ENCODE peak calls at places on chromosomes 11 and 22, in ten cellular contexts. A is BE2C, Q is hepatocyte, B is mesenchymal stem cell, D is thoracic aorta, J is MG63, L is WERI-Rb-1, Z is PC-3, M is brain microvascular endothelial cell, F is neuronal stem cell. K is an unnamed sample. For H3K27me3, the result is how much of the 10 kb centered on the place peaks cover.

GRCh38 chr11:7332962-7333361 is 81.3 kb downstream of the SYT9 start:
- DNase-seq in A (peak), Q (no peak), B (no peak), D (no peak), J (no peak), L (no peak), Z (no peak), M (no peak), F (no peak), K (no peak)

GRCh38 chr11:92834296-92835020 is 135.0 kb upstream of the MTNR1B start:
- DNase-seq in A (no peak), Q (no peak), B (no peak), D (no peak), J (no peak), L (no peak), Z (no peak), M (no peak), F (no peak), K (no peak)

GRCh38 chr11:77473001-77473800 is 693 bp downstream of the PAK1 start:
- DNase-seq in A (peak), Q (peak), B (peak), D (no peak), J (peak), L (peak), Z (peak), M (no peak), F (peak), K (no peak)

GRCh38 chr11:19187101-19187500 is 14.7 kb downstream of the CSRP3 start:
- DNase-seq in A (no peak), Q (no peak), B (peak), D (no peak), J (no peak), L (no peak), Z (no peak), M (no peak), F (no peak), K (no peak)

GRCh38 chr11:113375402-113375801 is 12.2 kb upstream of the ANKK1 start:
- DNase-seq in A (no peak), Q (no peak), B (no peak), D (no peak), J (no peak), L (no peak), Z (no peak), M (no peak), F (no peak), K (no peak)

GRCh38 chr11:2800655-2801531 is 84.7 kb downstream of the CDKN1C start:
- DNase-seq in A (peak), Q (no peak), B (no peak), D (no peak), J (no peak), L (no peak), Z (no peak), M (no peak), F (no peak), K (peak)

GRCh38 chr22:27881404-27881803 is 37.7 kb downstream of the PITPNB start:
- DNase-seq in A (no peak), Q (no peak), B (peak), D (no peak), J (peak), L (no peak), Z (no peak), M (no peak), F (no peak), K (peak)

GRCh38 chr11:130428271-130428670 is at the start of gene ADAMTS8:
- DNase-seq in A (no peak), Q (no peak), B (no peak), D (no peak), J (no peak), L (peak), Z (no peak), M (no peak), F (no peak), K (no peak)

GRCh38 chr22:23745780-23746179 is 5.1 kb downstream of the ZNF70 start:
- DNase-seq in A (no peak), Q (no peak), B (no peak), D (no peak), J (no peak), L (no peak), Z (no peak), M (no peak), F (no peak), K (no peak)

GRCh38 chr11:134652586-134653255 is 240.7 kb upstream of the B3GAT1 start:
- DNase-seq in A (no peak), Q (no peak), B (no peak), D (no peak), J (no peak), L (no peak), Z (no peak), M (no peak), F (no peak), K (no peak)

GRCh38 chr11:125903753-125904659 is at the start of gene DDX25:
- DNase-seq in A (peak), Q (peak), B (no peak), D (no peak), J (no peak), L (no peak), Z (no peak), M (no peak), F (peak), K (peak)

GRCh38 chr11:134638796-134639540 is 226.9 kb upstream of the B3GAT1 start:
- DNase-seq in A (no peak), Q (no peak), B (no peak), D (no peak), J (no peak), L (no peak), Z (no peak), M (no peak), F (no peak), K (peak)

GRCh38 chr11:57712256-57713150 is at the start of gene TMX2:
- DNase-seq in A (peak), Q (peak), B (peak), D (peak), J (peak), L (peak), Z (peak), M (peak), F (peak), K (peak)

GRCh38 chr11:10514210-10514609 is 26.8 kb downstream of the RNF141 start:
- DNase-seq in A (no peak), Q (no peak), B (peak), D (no peak), J (no peak), L (no peak), Z (peak), M (no peak), F (no peak), K (no peak)

GRCh38 chr22:20319041-20319744 is 667 bp downstream of the DGCR6L start:
- DNase-seq in A (peak), Q (no peak), B (peak), D (no peak), J (no peak), L (peak), Z (no peak), M (no peak), F (no peak), K (no peak)

GRCh38 chr22:38866399-38867123 is 5.5 kb downstream of the CBX6 start:
- DNase-seq in A (peak), Q (peak), B (no peak), D (no peak), J (no peak), L (peak), Z (no peak), M (no peak), F (no peak), K (no peak)

GRCh38 chr11:124656759-124657627 is 16.5 kb downstream of the SIAE start:
- DNase-seq in A (peak), Q (no peak), B (peak), D (no peak), J (no peak), L (peak), Z (no peak), M (peak), F (no peak), K (no peak)

GRCh38 chr11:16605440-16605970 is 132.9 kb upstream of the C11orf58 start:
- DNase-seq in A (no peak), Q (peak), B (peak), D (no peak), J (no peak), L (no peak), Z (no peak), M (peak), F (peak), K (no peak)

GRCh38 chr22:28909375-28909774 is 26.0 kb downstream of the ZNRF3 start:
- DNase-seq in A (no peak), Q (no peak), B (no peak), D (no peak), J (no peak), L (no peak), Z (no peak), M (peak), F (no peak), K (no peak)

GRCh38 chr22:23279781-23280180 is 99.5 kb downstream of the BCR start:
- DNase-seq in A (no peak), Q (no peak), B (no peak), D (no peak), J (no peak), L (no peak), Z (no peak), M (no peak), F (no peak), K (no peak)

GRCh38 chr11:69417211-69418085 is 64.0 kb upstream of the LINC01488 start:
- DNase-seq in A (no peak), Q (no peak), B (no peak), D (no peak), J (no peak), L (no peak), Z (no peak), M (no peak), F (no peak), K (no peak)

GRCh38 chr11:803770-804598 is 1.0 kb downstream of the PIDD1 start:
- DNase-seq in A (no peak), Q (no peak), B (peak), D (no peak), J (no peak), L (peak), Z (no peak), M (no peak), F (no peak), K (no peak)
- H3K4me3 ChIP-seq in A (peak), Q (no peak), B (peak), D (peak), J (peak), L (peak), Z (peak), M (peak), F (peak), K (peak)

DNA sequence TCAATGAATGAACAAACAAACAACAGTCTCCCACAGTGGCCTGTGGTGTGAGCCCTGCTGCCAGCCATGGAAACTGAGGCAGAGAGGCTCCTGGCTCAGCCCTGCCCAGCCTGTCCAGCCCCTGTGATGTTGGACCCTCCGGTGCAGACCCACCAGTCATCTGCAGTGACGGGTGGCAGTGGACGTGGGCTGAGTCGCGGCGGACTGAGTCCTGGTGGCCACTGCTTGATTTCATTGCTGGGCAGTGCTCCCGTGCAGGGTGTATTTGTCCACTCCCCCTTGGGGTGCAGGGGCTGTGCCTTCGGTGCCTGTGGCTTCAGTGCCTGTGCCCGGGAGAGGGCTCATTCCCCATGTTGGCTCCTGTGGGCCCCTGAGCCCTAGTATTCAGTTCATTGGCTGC is 31.9 kb upstream of the MUC5AC start:
- DNase-seq in A (no peak), Q (no peak), B (no peak), D (no peak), J (no peak), L (no peak), Z (no peak), M (no peak), F (no peak), K (no peak)
- H3K27me3 ChIP-seq in A (under half), Q (under half), B (half or more), D (under half), J (under half), L (under half), Z (under half), M (under half), F (under half), K (under half)

DNA sequence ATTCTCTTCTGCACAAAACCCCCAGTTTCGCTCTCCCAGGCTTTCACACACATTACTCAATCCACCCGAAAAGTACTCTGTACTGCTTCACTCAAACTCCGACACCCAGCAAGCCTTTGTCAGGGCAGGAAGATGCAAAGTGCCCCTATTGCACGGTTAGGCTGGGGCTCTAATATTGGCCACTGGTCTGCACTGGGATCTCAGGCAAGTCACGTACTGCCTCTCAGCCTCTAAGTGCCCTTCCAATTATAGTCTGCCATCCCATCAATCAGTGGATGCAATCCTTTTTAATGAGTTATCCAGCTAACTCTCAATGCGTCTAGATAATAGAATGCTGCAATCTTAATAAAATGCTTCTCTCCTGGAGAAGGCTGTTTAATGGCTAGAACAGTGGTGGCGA is 37.1 kb downstream of the CLMP start:
- DNase-seq in A (no peak), Q (no peak), B (no peak), D (no peak), J (no peak), L (no peak), Z (no peak), M (no peak), F (no peak), K (no peak)
- H3K4me3 ChIP-seq in A (no peak), Q (no peak), B (no peak), D (no peak), J (no peak), L (no peak), Z (no peak), M (no peak), F (no peak), K (no peak)

DNA sequence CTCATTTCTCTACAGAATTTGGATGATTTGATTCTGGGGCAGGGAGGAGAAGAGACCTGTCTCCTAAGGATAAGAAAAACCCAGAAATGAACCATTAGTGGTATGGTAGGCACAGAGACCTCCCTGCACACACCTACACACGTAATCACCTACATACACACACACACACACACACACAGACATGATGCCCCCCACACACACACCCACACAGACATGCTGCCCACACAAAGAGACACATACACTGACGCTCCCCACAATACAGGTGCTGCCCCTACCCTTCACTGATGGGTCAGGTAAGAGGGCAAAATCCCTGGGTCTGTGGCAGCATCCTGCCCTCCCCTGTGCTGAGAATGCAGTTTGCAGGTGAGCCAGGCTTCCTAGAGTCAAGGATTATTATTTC is 1.1 kb upstream of the SYT7 start:
- DNase-seq in A (no peak), Q (no peak), B (no peak), D (no peak), J (no peak), L (no peak), Z (no peak), M (no peak), F (no peak), K (no peak)
- H3K27me3 ChIP-seq in A (under half), Q (under half), B (under half), D (under half), J (under half), L (under half), Z (under half), M (under half), F (half or more), K (under half)

GRCh38 chr11:74460481-74461154 is 6.7 kb downstream of the KCNE3 start:
- DNase-seq in A (no peak), Q (no peak), B (no peak), D (no peak), J (no peak), L (no peak), Z (peak), M (peak), F (no peak), K (no peak)
- H3K4me3 ChIP-seq in A (no peak), Q (no peak), B (no peak), D (peak), J (no peak), L (no peak), Z (no peak), M (no peak), F (no peak), K (no peak)

GRCh38 chr11:120647681-120648080 is 136.1 kb downstream of the GRIK4 start:
- DNase-seq in A (no peak), Q (no peak), B (no peak), D (no peak), J (no peak), L (no peak), Z (no peak), M (no peak), F (no peak), K (no peak)
- H3K27me3 ChIP-seq in A (under half), Q (under half), B (half or more), D (under half), J (under half), L (under half), Z (half or more), M (under half), F (half or more), K (under half)

DNA sequence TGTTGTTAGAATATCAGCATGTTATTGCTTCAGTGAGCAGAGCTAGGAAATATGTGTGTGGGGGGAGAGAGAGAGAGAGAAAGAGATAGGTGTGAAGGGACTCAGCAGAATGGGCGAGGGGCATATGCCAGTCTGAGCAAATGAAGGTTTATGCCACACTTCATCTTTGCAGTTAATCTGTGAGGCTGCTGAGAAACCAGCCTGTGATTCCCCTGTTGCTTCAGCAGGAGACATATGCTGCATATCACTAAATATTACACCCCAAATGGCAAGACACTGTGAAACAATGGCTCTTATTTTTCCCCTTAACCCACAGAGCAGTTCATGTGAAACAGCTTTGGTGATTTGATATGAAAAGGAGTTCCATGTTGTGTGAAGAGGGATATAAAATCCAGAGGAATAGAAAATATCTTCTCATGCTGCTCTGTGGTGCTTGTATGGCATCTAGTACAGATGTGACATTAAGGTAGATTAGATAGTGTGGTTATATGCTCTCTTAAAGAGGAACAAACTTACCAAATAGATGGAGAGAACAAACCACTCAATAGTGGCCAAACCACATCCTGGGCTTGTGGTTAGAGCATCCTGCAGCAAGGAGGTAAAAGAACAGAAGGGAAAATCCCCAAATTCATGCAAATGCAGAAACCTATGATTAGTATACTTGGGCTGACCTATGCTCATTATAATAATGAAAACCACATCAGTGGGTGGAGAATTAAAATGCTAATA is 864.2 kb downstream of the FAM181B start:
- DNase-seq in A (no peak), Q (no peak), B (no peak), D (no peak), J (no peak), L (no peak), Z (no peak), M (peak), F (no peak), K (no peak)
- H3K4me3 ChIP-seq in A (no peak), Q (no peak), B (no peak), D (no peak), J (no peak), L (no peak), Z (no peak), M (no peak), F (no peak), K (no peak)

GRCh38 chr22:33906475-33906874 is 13.8 kb downstream of the LARGE1 start:
- DNase-seq in A (no peak), Q (no peak), B (no peak), D (no peak), J (no peak), L (no peak), Z (no peak), M (no peak), F (no peak), K (no peak)
- H3K27me3 ChIP-seq in A (under half), Q (under half), B (under half), D (under half), J (under half), L (under half), Z (under half), M (under half), F (under half), K (under half)

GRCh38 chr11:116193321-116194114 is 579.3 kb downstream of the BUD13 start:
- DNase-seq in A (peak), Q (peak), B (peak), D (no peak), J (peak), L (peak), Z (peak), M (peak), F (peak), K (no peak)
- H3K4me3 ChIP-seq in A (peak), Q (peak), B (peak), D (peak), J (peak), L (peak), Z (peak), M (peak), F (peak), K (peak)